ENCODE peak calls at places on chromosomes 11 and 22, in eight cellular contexts. T is fibroblast of the aortic adventitia, A is PC-3, M is GM23338, B is hepatocyte, F is MM.1S, W is A673, N is mammary epithelial cell. R is an unnamed sample.

GRCh38 chr22:19819911-19820879 is 34.5 kb downstream of the GNB1L start:
- DNase-seq in T (no peak), A (no peak), M (no peak), B (peak; percentile 3), F (no peak), W (no peak), N (no peak), R (no peak)

GRCh38 chr11:27471588-27472397 is 797 bp downstream of the LGR4 start:
- DNase-seq in T (no peak), A (peak; percentile 21), M (peak; percentile 58), B (peak; percentile 71), F (peak; percentile 24), W (peak; percentile 75), N (peak; percentile 44), R (peak; percentile 26)

GRCh38 chr11:15053201-15053685 is 20.1 kb upstream of the CALCB start:
- DNase-seq in T (peak; percentile 48), A (no peak), M (no peak), B (no peak), F (no peak), W (no peak), N (peak; percentile 78), R (peak; percentile 12)

GRCh38 chr11:31643831-31644230 is 134.3 kb downstream of the ELP4 start:
- DNase-seq in T (peak; percentile 78), A (peak; percentile 78), M (no peak), B (no peak), F (no peak), W (peak; percentile 77), N (no peak), R (peak; percentile 58)

GRCh38 chr11:101010899-101011298 is 118.7 kb downstream of the PGR start:
- DNase-seq in T (no peak), A (peak; percentile 42), M (peak; percentile 68), B (no peak), F (no peak), W (no peak), N (no peak), R (peak; percentile 14)

GRCh38 chr22:49006207-49007012 is 821.3 kb downstream of the BRD1 start:
- DNase-seq in T (no peak), A (no peak), M (no peak), B (peak; percentile 2), F (no peak), W (no peak), N (no peak), R (no peak)

GRCh38 chr11:15889972-15890371 is 466.4 kb downstream of the SOX6 start:
- DNase-seq in T (peak; percentile 40), A (no peak), M (no peak), B (no peak), F (no peak), W (no peak), N (no peak), R (peak; percentile 21)

GRCh38 chr22:49963647-49964026 is 3.1 kb downstream of the PIM3 start:
- DNase-seq in T (no peak), A (no peak), M (no peak), B (no peak), F (peak; percentile 4), W (no peak), N (no peak), R (no peak)

GRCh38 chr22:23401111-23401909 is 178.8 kb downstream of the IGLL1 start:
- DNase-seq in T (peak; percentile 25), A (no peak), M (no peak), B (peak; percentile 47), F (no peak), W (no peak), N (peak; percentile 77), R (peak; percentile 68)

GRCh38 chr11:57786436-57786835 is 24.8 kb downstream of the CTNND1 start:
- DNase-seq in T (no peak), A (no peak), M (no peak), B (no peak), F (no peak), W (no peak), N (no peak), R (peak; percentile 42)

GRCh38 chr22:49659281-49659923 is 168.3 kb downstream of the BRD1 start:
- DNase-seq in T (no peak), A (no peak), M (no peak), B (no peak), F (no peak), W (no peak), N (no peak), R (no peak)

GRCh38 chr11:118621071-118621815 is 13.8 kb downstream of the PHLDB1 start:
- DNase-seq in T (peak; percentile 81), A (peak; percentile 90), M (peak; percentile 95), B (peak; percentile 91), F (no peak), W (peak; percentile 95), N (peak; percentile 92), R (peak; percentile 90)

GRCh38 chr11:83051760-83052671 is 19.7 kb downstream of the RAB30 start:
- DNase-seq in T (peak; percentile 99), A (peak; percentile 97), M (no peak), B (peak; percentile 64), F (no peak), W (no peak), N (peak; percentile 81), R (peak; percentile 94)

GRCh38 chr11:119567667-119568582 is 145.0 kb upstream of the THY1 start:
- DNase-seq in T (peak; percentile 94), A (peak; percentile 91), M (peak; percentile 16), B (peak; percentile 67), F (no peak), W (peak; percentile 75), N (peak; percentile 52), R (peak; percentile 52)

GRCh38 chr22:40729284-40729683 is 50.0 kb downstream of the MCHR1 start:
- DNase-seq in T (no peak), A (no peak), M (no peak), B (no peak), F (no peak), W (no peak), N (no peak), R (no peak)

GRCh38 chr22:40727607-40728325 is 48.5 kb downstream of the MCHR1 start:
- DNase-seq in T (no peak), A (no peak), M (no peak), B (no peak), F (no peak), W (peak; percentile 58), N (no peak), R (no peak)

GRCh38 chr22:40728731-40729189 is 49.5 kb downstream of the MCHR1 start:
- DNase-seq in T (peak; percentile 37), A (no peak), M (no peak), B (peak; percentile 68), F (no peak), W (peak; percentile 48), N (peak; percentile 68), R (peak; percentile 27)

GRCh38 chr22:40733919-40734318 is 54.6 kb downstream of the MCHR1 start:
- DNase-seq in T (no peak), A (no peak), M (no peak), B (no peak), F (no peak), W (no peak), N (no peak), R (peak; percentile 12)

GRCh38 chr22:40732996-40733292 is 53.7 kb downstream of the MCHR1 start:
- DNase-seq in T (no peak), A (no peak), M (no peak), B (no peak), F (no peak), W (no peak), N (no peak), R (no peak)
- TF ChIP-seq CTCF in T (no peak), A (no peak), M (peak; percentile 23), B (no peak), F (peak; percentile 15), W (no peak), N (no peak), R (no peak)

GRCh38 chr11:18575361-18575760 is 13.2 kb downstream of the UEVLD start:
- DNase-seq in T (no peak), A (peak; percentile 33), M (no peak), B (no peak), F (no peak), W (no peak), N (no peak), R (no peak)

GRCh38 chr11:18581825-18582224 is 6.7 kb downstream of the UEVLD start:
- DNase-seq in T (no peak), A (peak; percentile 49), M (no peak), B (no peak), F (no peak), W (no peak), N (no peak), R (no peak)

GRCh38 chr11:18578975-18579598 is 9.4 kb downstream of the UEVLD start:
- DNase-seq in T (no peak), A (peak; percentile 82), M (peak; percentile 38), B (peak; percentile 63), F (no peak), W (no peak), N (no peak), R (no peak)
- H3K4me3 ChIP-seq in T (no peak overlapping the region), A (peak overlapping the region; percentile 45), M (no peak overlapping the region), B (no peak overlapping the region), F (no peak overlapping the region), W (no peak overlapping the region), N (no peak overlapping the region), R (no peak overlapping the region)

GRCh38 chr11:5369793-5370192 is 13.8 kb upstream of the OR51M1 start:
- DNase-seq in T (peak; percentile 77), A (peak; percentile 4), M (peak; percentile 34), B (no peak), F (peak; percentile 73), W (no peak), N (no peak), R (peak; percentile 88)
- TF ChIP-seq CTCF in T (peak; percentile 68), A (peak; percentile 22), M (peak; percentile 39), B (peak; percentile 38), F (peak; percentile 85), W (peak; percentile 32), N (peak; percentile 36), R (peak; percentile 83)

GRCh38 chr11:70743941-70744351 is 345.6 kb downstream of the CTTN start:
- DNase-seq in T (no peak), A (no peak), M (no peak), B (no peak), F (no peak), W (no peak), N (no peak), R (no peak)

GRCh38 chr11:70740475-70740825 is 342.1 kb downstream of the CTTN start:
- DNase-seq in T (no peak), A (no peak), M (no peak), B (no peak), F (no peak), W (no peak), N (no peak), R (no peak)

GRCh38 chr11:70744396-70745185 is 346.3 kb downstream of the CTTN start:
- DNase-seq in T (no peak), A (no peak), M (no peak), B (no peak), F (no peak), W (no peak), N (no peak), R (no peak)

GRCh38 chr11:70741085-70741484 is 342.8 kb downstream of the CTTN start:
- DNase-seq in T (no peak), A (no peak), M (no peak), B (no peak), F (no peak), W (no peak), N (no peak), R (no peak)

GRCh38 chr11:70742553-70743291 is 344.4 kb downstream of the CTTN start:
- DNase-seq in T (no peak), A (no peak), M (peak; percentile 90), B (peak; percentile 84), F (no peak), W (peak; percentile 32), N (no peak), R (no peak)
- H3K4me3 ChIP-seq in T (no peak overlapping the region), A (no peak overlapping the region), M (no peak overlapping the region), B (no peak overlapping the region), F (no peak overlapping the region), W (no peak overlapping the region), N (no peak overlapping the region), R (no peak overlapping the region)

R was measured in choroid plexus epithelial cell.